ENCODE peak calls at places on chromosomes 5 and 9, in five cellular contexts. S is fibroblast of the aortic adventitia, H is lower leg skin, I is uterus, M is colonic mucosa. J is an unnamed sample.
A peak's percentile ranks its signal among the peaks of the same experiment; 100 is the strongest.

GRCh38 chr5:139647406-139648204 is 544 bp upstream of the CXXC5 start:
- DNase-seq in M (no peak), H (peak; percentile 81), I (peak; percentile 18), S (no peak), J (no peak)

GRCh38 chr9:6106576-6107339 is 91.3 kb upstream of the RANBP6 start:
- DNase-seq in S (peak; percentile 57), I (no peak), H (no peak), M (no peak), J (no peak)

GRCh38 chr9:78213696-78214095 is 22.2 kb upstream of the CEP78 start:
- DNase-seq in M (no peak), H (no peak), S (peak; percentile 56), I (no peak), J (no peak)

GRCh38 chr5:41112486-41113455 is 41.6 kb upstream of the MROH2B start:
- DNase-seq in I (peak; percentile 22), S (peak; percentile 60), M (no peak), H (no peak), J (peak; percentile 1)

GRCh38 chr5:153520952-153521351 is 30.5 kb downstream of the GRIA1 start:
- DNase-seq in I (no peak), M (no peak), H (no peak), S (peak; percentile 40), J (no peak)

GRCh38 chr9:31210982-31211570 is 1173.4 kb upstream of the ACO1 start:
- DNase-seq in H (no peak), S (peak; percentile 6), M (no peak), I (no peak), J (no peak)

GRCh38 chr9:34664281-34665108 is 2.0 kb upstream of the CCL27 start:
- DNase-seq in S (peak; percentile 77), H (peak; percentile 96), I (peak; percentile 84), M (peak; percentile 91), J (peak; percentile 37)

GRCh38 chr9:83154821-83155220 is 91.9 kb upstream of the RASEF start:
- DNase-seq in S (peak; percentile 4), H (no peak), I (no peak), M (no peak), J (no peak)

GRCh38 chr5:92653730-92654461 is 927.1 kb downstream of the NR2F1-AS1 start:
- DNase-seq in I (no peak), H (no peak), M (no peak), S (no peak), J (no peak)

GRCh38 chr5:74182603-74183002 is 457.9 kb downstream of the ENC1 start:
- DNase-seq in M (no peak), H (no peak), I (no peak), S (no peak), J (no peak)

GRCh38 chr5:472076-472655 is 29.2 kb downstream of the EXOC3 start:
- DNase-seq in M (peak; percentile 41), H (peak; percentile 88), I (no peak), S (peak; percentile 13), J (no peak)

GRCh38 chr5:41871866-41872265 is 1.6 kb upstream of the OXCT1 start:
- DNase-seq in S (peak; percentile 88), H (no peak), I (peak; percentile 22), M (no peak), J (peak; percentile 41)

GRCh38 chr5:100464418-100464817 is 70.8 kb upstream of the FAM174A start:
- DNase-seq in I (no peak), M (no peak), H (no peak), S (peak; percentile 14), J (peak; percentile 1)

GRCh38 chr9:14278291-14278721 is 35.6 kb downstream of the NFIB start:
- DNase-seq in I (no peak), S (peak; percentile 63), H (no peak), M (no peak), J (no peak)

GRCh38 chr9:72524820-72525539 is 3.6 kb downstream of the TMC1 start:
- DNase-seq in H (no peak), M (peak; percentile 63), S (peak; percentile 96), I (peak; percentile 65), J (peak; percentile 97)

GRCh38 chr9:77498891-77499290 is 149.2 kb downstream of the GNA14 start:
- DNase-seq in H (no peak), M (no peak), S (peak; percentile 92), I (no peak), J (peak; percentile 13)

GRCh38 chr5:172901788-172902496 is 57.3 kb upstream of the RPL26L1 start:
- DNase-seq in I (no peak), H (no peak), M (no peak), S (no peak), J (no peak)

GRCh38 chr9:94772654-94773303 is 46.3 kb downstream of the AOPEP start:
- DNase-seq in H (no peak), M (no peak), S (peak; percentile 43), I (no peak), J (no peak)

GRCh38 chr9:76586555-76587314 is 127.8 kb downstream of the GCNT1 start:
- DNase-seq in S (no peak), I (no peak), M (peak; percentile 45), H (no peak), J (no peak)

GRCh38 chr9:120708526-120709224 is 5.6 kb downstream of the MEGF9 start:
- DNase-seq in S (peak; percentile 59), I (no peak), H (no peak), M (no peak), J (peak; percentile 55)

GRCh38 chr9:115167175-115167574 is 49.2 kb upstream of the TNC start:
- DNase-seq in H (no peak), M (no peak), I (no peak), S (peak; percentile 74), J (no peak)

GRCh38 chr9:119365291-119366027 is 3.8 kb downstream of the BRINP1 start:
- DNase-seq in M (no peak), H (no peak), S (peak; percentile 16), I (no peak), J (no peak)
- TF ChIP-seq CTCF in M (peak; percentile 27), H (no peak), S (peak; percentile 47), I (no peak), J (peak; percentile 60)

GRCh38 chr9:21889673-21890072 is 87.2 kb downstream of the MTAP start:
- DNase-seq in H (no peak), M (no peak), I (no peak), S (no peak), J (no peak)
- TF ChIP-seq CTCF in H (no peak), M (no peak), I (no peak), S (no peak), J (no peak)

DNA sequence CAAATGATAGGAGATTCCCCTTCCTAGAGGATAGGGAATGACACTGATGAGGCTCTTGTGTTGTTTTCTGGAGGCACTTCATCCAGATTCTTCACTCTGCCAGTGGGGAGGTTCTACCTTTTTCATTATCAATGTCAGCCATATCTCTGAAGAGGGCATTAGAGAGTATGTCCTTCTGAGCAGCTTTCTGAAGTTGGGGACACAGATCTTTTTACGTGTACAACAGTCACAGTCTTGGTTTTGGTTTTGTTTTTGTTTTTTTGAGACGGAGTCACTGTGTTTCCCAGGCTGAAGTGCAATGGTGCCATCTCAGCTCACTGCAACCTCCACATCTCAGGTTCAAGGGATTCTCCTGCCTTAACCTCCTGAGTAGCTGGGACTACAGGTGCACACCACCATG is 22.6 kb downstream of the CENPH start:
- DNase-seq in M (no peak), I (no peak), S (no peak), H (no peak), J (no peak)
- TF ChIP-seq CTCF in M (no peak), I (no peak), S (no peak), H (no peak), J (no peak)

GRCh38 chr9:97307091-97307490 is 368 bp upstream of the CCDC180 start:
- DNase-seq in S (peak; percentile 39), M (peak; percentile 88), I (peak; percentile 56), H (no peak), J (no peak)
- TF ChIP-seq CTCF in S (no peak), M (no peak), I (peak; percentile 7), H (no peak), J (peak; percentile 6)

DNA sequence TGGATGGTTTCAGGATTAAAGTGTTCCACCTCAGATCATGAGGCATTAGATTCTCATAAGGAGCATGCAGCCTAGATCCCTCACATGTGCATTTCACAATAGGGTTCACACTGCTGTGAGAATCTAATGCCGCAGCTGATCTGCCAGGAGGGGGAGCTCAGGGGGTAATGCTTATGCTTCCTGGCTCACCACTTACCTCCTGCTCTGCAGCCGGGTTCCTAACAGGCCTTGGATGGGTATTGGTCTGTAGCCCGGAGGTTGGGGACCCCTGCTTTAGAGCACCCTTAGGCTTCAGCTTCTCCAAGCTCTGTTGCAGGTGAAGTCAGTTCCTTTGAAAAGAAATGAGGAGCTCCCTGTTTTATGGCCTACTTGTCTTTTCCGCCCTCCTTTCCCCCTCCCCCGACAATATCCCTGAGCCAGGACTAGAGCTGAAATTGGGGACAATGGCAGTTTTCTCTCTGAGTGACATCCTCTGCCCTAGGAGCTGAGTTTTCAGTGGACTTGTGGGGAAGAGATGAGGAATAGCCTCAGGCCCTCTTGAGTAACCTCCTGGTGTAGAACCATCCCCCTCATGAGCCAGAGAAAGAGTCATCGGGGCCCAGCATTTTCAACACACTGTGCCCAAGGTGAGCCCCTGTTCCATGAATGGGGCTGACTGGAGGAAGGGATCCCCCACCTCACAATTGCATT is 16.2 kb upstream of the MAT2B start:
- DNase-seq in M (no peak), H (no peak), S (peak; percentile 16), I (no peak), J (no peak)
- TF ChIP-seq CTCF in M (peak; percentile 15), H (no peak), S (no peak), I (no peak), J (peak; percentile 23)

J was measured in AG09309.